ENCODE peak calls at places on chromosomes 5 and 9, in seven cellular contexts. One of them, this sample, is unnamed.

GRCh38 chr9:16258191-16258590 is 612.3 kb downstream of the BNC2 start:
- DNase-seq in T-helper 9 cell: no peak
- DNase-seq in amygdala: no peak
- DNase-seq in GDM1: no peak
- DNase-seq in HL-60: no peak
- DNase-seq in RWPE1: no peak
- DNase-seq in activated CD8-positive, alpha-beta memory T cell treated with anti-CD3 and anti-CD28 coated beads for 24 hours: no peak
- DNase-seq in this sample: no peak

GRCh38 chr9:121841771-121842611 is 190.6 kb downstream of the DAB2IP start:
- DNase-seq in T-helper 9 cell: no peak
- DNase-seq in amygdala: no peak
- DNase-seq in GDM1: no peak
- DNase-seq in HL-60: peak
- DNase-seq in RWPE1: no peak
- DNase-seq in activated CD8-positive, alpha-beta memory T cell treated with anti-CD3 and anti-CD28 coated beads for 24 hours: peak
- DNase-seq in this sample: no peak

GRCh38 chr9:117649126-117649525 is 55.1 kb upstream of the TLR4 start:
- DNase-seq in T-helper 9 cell: no peak
- DNase-seq in amygdala: no peak
- DNase-seq in GDM1: no peak
- DNase-seq in HL-60: no peak
- DNase-seq in RWPE1: no peak
- DNase-seq in activated CD8-positive, alpha-beta memory T cell treated with anti-CD3 and anti-CD28 coated beads for 24 hours: no peak
- DNase-seq in this sample: no peak

GRCh38 chr5:137051165-137051564 is 448.0 kb downstream of the SPOCK1 start:
- DNase-seq in T-helper 9 cell: no peak
- DNase-seq in amygdala: no peak
- DNase-seq in GDM1: no peak
- DNase-seq in HL-60: no peak
- DNase-seq in RWPE1: no peak
- DNase-seq in activated CD8-positive, alpha-beta memory T cell treated with anti-CD3 and anti-CD28 coated beads for 24 hours: no peak
- DNase-seq in this sample: no peak

GRCh38 chr5:169350016-169350415 is 49.1 kb upstream of the SLIT3 start:
- DNase-seq in T-helper 9 cell: no peak
- DNase-seq in amygdala: no peak
- DNase-seq in GDM1: no peak
- DNase-seq in HL-60: no peak
- DNase-seq in RWPE1: peak
- DNase-seq in activated CD8-positive, alpha-beta memory T cell treated with anti-CD3 and anti-CD28 coated beads for 24 hours: no peak
- DNase-seq in this sample: no peak

GRCh38 chr5:172179032-172179989 is 8.7 kb downstream of the STK10 start:
- DNase-seq in T-helper 9 cell: peak
- DNase-seq in amygdala: no peak
- DNase-seq in GDM1: peak
- DNase-seq in HL-60: peak
- DNase-seq in RWPE1: no peak
- DNase-seq in activated CD8-positive, alpha-beta memory T cell treated with anti-CD3 and anti-CD28 coated beads for 24 hours: peak
- DNase-seq in this sample: no peak

GRCh38 chr5:100840364-100840763 is 62.7 kb downstream of the ST8SIA4 start:
- DNase-seq in T-helper 9 cell: no peak
- DNase-seq in amygdala: no peak
- DNase-seq in GDM1: no peak
- DNase-seq in HL-60: no peak
- DNase-seq in RWPE1: peak
- DNase-seq in activated CD8-positive, alpha-beta memory T cell treated with anti-CD3 and anti-CD28 coated beads for 24 hours: no peak
- DNase-seq in this sample: no peak

GRCh38 chr5:68251804-68252648 is 36.5 kb downstream of the PIK3R1 start:
- DNase-seq in T-helper 9 cell: no peak
- DNase-seq in amygdala: no peak
- DNase-seq in GDM1: no peak
- DNase-seq in HL-60: no peak
- DNase-seq in RWPE1: peak
- DNase-seq in activated CD8-positive, alpha-beta memory T cell treated with anti-CD3 and anti-CD28 coated beads for 24 hours: no peak
- DNase-seq in this sample: no peak

GRCh38 chr9:22238809-22239684 is 207.6 kb upstream of the DMRTA1 start:
- DNase-seq in T-helper 9 cell: no peak
- DNase-seq in amygdala: no peak
- DNase-seq in GDM1: no peak
- DNase-seq in HL-60: no peak
- DNase-seq in RWPE1: peak
- DNase-seq in activated CD8-positive, alpha-beta memory T cell treated with anti-CD3 and anti-CD28 coated beads for 24 hours: no peak
- DNase-seq in this sample: no peak

GRCh38 chr5:2750026-2750757 is 1.3 kb downstream of the IRX2 start:
- DNase-seq in T-helper 9 cell: no peak
- DNase-seq in amygdala: no peak
- DNase-seq in GDM1: no peak
- DNase-seq in HL-60: no peak
- DNase-seq in RWPE1: peak
- DNase-seq in activated CD8-positive, alpha-beta memory T cell treated with anti-CD3 and anti-CD28 coated beads for 24 hours: no peak
- DNase-seq in this sample: no peak

GRCh38 chr9:12698293-12698692 is 5.1 kb downstream of the TYRP1 start:
- DNase-seq in T-helper 9 cell: no peak
- DNase-seq in amygdala: no peak
- DNase-seq in GDM1: no peak
- DNase-seq in HL-60: no peak
- DNase-seq in RWPE1: no peak
- DNase-seq in activated CD8-positive, alpha-beta memory T cell treated with anti-CD3 and anti-CD28 coated beads for 24 hours: no peak
- DNase-seq in this sample: no peak

GRCh38 chr5:36607838-36608783 is 1.7 kb downstream of the SLC1A3 start:
- DNase-seq in T-helper 9 cell: no peak
- DNase-seq in amygdala: no peak
- DNase-seq in GDM1: no peak
- DNase-seq in HL-60: no peak
- DNase-seq in RWPE1: peak
- DNase-seq in activated CD8-positive, alpha-beta memory T cell treated with anti-CD3 and anti-CD28 coated beads for 24 hours: no peak
- DNase-seq in this sample: no peak

GRCh38 chr5:143826909-143827514 is 15.1 kb downstream of the HMHB1 start:
- DNase-seq in T-helper 9 cell: no peak
- DNase-seq in amygdala: no peak
- DNase-seq in GDM1: no peak
- DNase-seq in HL-60: no peak
- DNase-seq in RWPE1: peak
- DNase-seq in activated CD8-positive, alpha-beta memory T cell treated with anti-CD3 and anti-CD28 coated beads for 24 hours: no peak
- DNase-seq in this sample: peak

GRCh38 chr5:115349001-115349817 is 52.8 kb upstream of the CCDC112 start:
- DNase-seq in T-helper 9 cell: no peak
- DNase-seq in amygdala: no peak
- DNase-seq in GDM1: no peak
- DNase-seq in HL-60: no peak
- DNase-seq in RWPE1: peak
- DNase-seq in activated CD8-positive, alpha-beta memory T cell treated with anti-CD3 and anti-CD28 coated beads for 24 hours: no peak
- DNase-seq in this sample: peak

GRCh38 chr5:100780376-100780870 is 122.7 kb downstream of the ST8SIA4 start:
- DNase-seq in T-helper 9 cell: no peak
- DNase-seq in amygdala: no peak
- DNase-seq in GDM1: no peak
- DNase-seq in HL-60: no peak
- DNase-seq in RWPE1: no peak
- DNase-seq in activated CD8-positive, alpha-beta memory T cell treated with anti-CD3 and anti-CD28 coated beads for 24 hours: no peak
- DNase-seq in this sample: no peak

GRCh38 chr5:147689436-147689835 is 93.1 kb downstream of the JAKMIP2 start:
- DNase-seq in T-helper 9 cell: no peak
- DNase-seq in amygdala: no peak
- DNase-seq in GDM1: no peak
- DNase-seq in HL-60: no peak
- DNase-seq in RWPE1: no peak
- DNase-seq in activated CD8-positive, alpha-beta memory T cell treated with anti-CD3 and anti-CD28 coated beads for 24 hours: no peak
- DNase-seq in this sample: no peak